ENCODE peak calls at places on chromosome 15, in five cellular contexts. One of them, this sample, is unnamed. For H3K9me3, the result is how much of the 10 kb centered on the place peaks cover.

GRCh38 chr15:78808550-78808949 is 2.7 kb downstream of the ADAMTS7 start:
- DNase-seq in transverse colon: no peak
- DNase-seq in uterus: no peak
- DNase-seq in adrenal gland: peak
- DNase-seq in HCT116: peak
- DNase-seq in this sample: peak

GRCh38 chr15:74213858-74214284 is 11.3 kb upstream of the STRA6 start:
- DNase-seq in transverse colon: no peak
- DNase-seq in uterus: no peak
- DNase-seq in adrenal gland: no peak
- DNase-seq in HCT116: no peak
- DNase-seq in this sample: no peak

GRCh38 chr15:63755162-63755561 is 78.6 kb downstream of the HERC1 start:
- DNase-seq in transverse colon: no peak
- DNase-seq in uterus: no peak
- DNase-seq in adrenal gland: no peak
- DNase-seq in HCT116: no peak
- DNase-seq in this sample: no peak

GRCh38 chr15:96121521-96121920 is 209.0 kb upstream of the NR2F2 start:
- DNase-seq in transverse colon: no peak
- DNase-seq in uterus: no peak
- DNase-seq in adrenal gland: no peak
- DNase-seq in HCT116: no peak
- DNase-seq in this sample: no peak

GRCh38 chr15:59244337-59244736 is 37.7 kb downstream of the LDHAL6B start:
- DNase-seq in transverse colon: no peak
- DNase-seq in uterus: no peak
- DNase-seq in adrenal gland: no peak
- DNase-seq in HCT116: no peak
- DNase-seq in this sample: no peak

GRCh38 chr15:90095521-90095959 is 6.7 kb downstream of the IDH2 start:
- DNase-seq in transverse colon: no peak
- DNase-seq in uterus: no peak
- DNase-seq in adrenal gland: no peak
- DNase-seq in HCT116: no peak
- DNase-seq in this sample: no peak

GRCh38 chr15:62962101-62962995 is 80.2 kb upstream of the TPM1 start:
- DNase-seq in transverse colon: no peak
- DNase-seq in uterus: no peak
- DNase-seq in adrenal gland: no peak
- DNase-seq in HCT116: no peak
- DNase-seq in this sample: no peak

GRCh38 chr15:63240136-63240535 is 37.3 kb upstream of the APH1B start:
- DNase-seq in transverse colon: no peak
- DNase-seq in uterus: no peak
- DNase-seq in adrenal gland: no peak
- DNase-seq in HCT116: no peak
- DNase-seq in this sample: no peak

GRCh38 chr15:71761649-71762048 is 48.7 kb upstream of the NR2E3 start:
- DNase-seq in transverse colon: peak
- DNase-seq in uterus: no peak
- DNase-seq in adrenal gland: peak
- DNase-seq in HCT116: peak
- DNase-seq in this sample: peak

GRCh38 chr15:78372880-78373279 is 32.7 kb downstream of the CRABP1 start:
- DNase-seq in transverse colon: peak
- DNase-seq in uterus: no peak
- DNase-seq in adrenal gland: no peak
- DNase-seq in HCT116: peak
- DNase-seq in this sample: no peak

GRCh38 chr15:75712668-75713337 is at the start of gene CSPG4:
- DNase-seq in transverse colon: peak
- DNase-seq in uterus: peak
- DNase-seq in adrenal gland: no peak
- DNase-seq in HCT116: no peak
- DNase-seq in this sample: peak

DNA sequence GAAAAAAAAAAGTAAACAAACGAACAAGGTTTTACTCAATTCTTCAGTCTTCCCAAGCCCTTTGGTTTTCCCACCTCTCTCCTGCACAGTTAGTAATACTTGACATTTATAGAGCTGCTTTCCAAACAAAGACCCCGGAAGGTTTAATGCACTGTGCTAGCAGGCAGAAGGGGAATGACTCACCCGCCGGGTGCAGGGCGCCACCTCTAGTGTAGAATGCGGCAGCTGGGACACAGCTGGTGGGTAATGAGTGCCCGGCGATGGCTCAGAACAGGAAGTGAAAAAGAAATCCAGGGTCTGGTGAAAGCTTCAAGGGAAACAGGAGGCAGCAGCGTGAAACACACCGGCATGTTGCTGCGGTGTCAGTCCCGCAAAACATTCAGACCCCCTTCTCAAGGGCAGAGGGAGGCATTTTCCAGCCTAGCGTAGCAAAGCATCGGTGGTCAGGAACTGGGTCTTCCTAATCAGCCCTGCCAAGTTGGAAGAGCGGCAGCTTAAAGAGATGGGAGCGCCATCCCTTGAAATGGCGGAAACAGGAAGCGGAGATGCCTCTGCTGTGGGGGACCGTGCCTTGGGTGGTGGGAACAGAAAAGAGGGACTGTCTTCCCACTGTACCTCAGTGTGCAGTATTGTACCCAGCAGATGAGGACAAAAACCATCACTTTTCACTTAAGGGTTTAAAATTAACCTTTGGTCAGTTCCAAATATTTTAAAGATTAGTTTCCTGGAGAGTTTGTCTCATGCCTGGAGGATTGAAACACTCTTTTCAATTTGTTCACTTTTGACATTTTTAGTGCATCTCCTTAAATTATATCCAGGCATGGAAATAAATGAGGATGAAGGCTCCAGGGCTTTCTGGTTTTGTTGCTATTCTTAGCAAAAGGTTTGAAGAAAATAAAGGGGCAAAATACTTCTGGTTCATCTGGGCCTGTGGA is 160.8 kb upstream of the MCTP2 start:
- DNase-seq in transverse colon: peak
- DNase-seq in uterus: peak
- DNase-seq in adrenal gland: no peak
- DNase-seq in HCT116: no peak
- DNase-seq in this sample: no peak
- TF ChIP-seq CTCF in transverse colon: no peak
- TF ChIP-seq CTCF in uterus: no peak
- TF ChIP-seq CTCF in adrenal gland: no peak
- TF ChIP-seq CTCF in HCT116: no peak
- TF ChIP-seq CTCF in this sample: no peak

GRCh38 chr15:23472033-23472432 is 25.0 kb upstream of the GOLGA6L2 start:
- DNase-seq in transverse colon: no peak
- DNase-seq in uterus: no peak
- DNase-seq in adrenal gland: no peak
- DNase-seq in HCT116: no peak
- DNase-seq in this sample: no peak
- H3K9me3 ChIP-seq in transverse colon: under half
- H3K9me3 ChIP-seq in uterus: under half
- H3K9me3 ChIP-seq in adrenal gland: under half
- H3K9me3 ChIP-seq in HCT116: under half
- H3K9me3 ChIP-seq in this sample: under half

GRCh38 chr15:100900895-100901169 is 18.3 kb upstream of the LRRK1 start:
- DNase-seq in transverse colon: no peak
- DNase-seq in uterus: no peak
- DNase-seq in adrenal gland: no peak
- DNase-seq in HCT116: no peak
- DNase-seq in this sample: no peak

GRCh38 chr15:100903191-100903590 is 16.0 kb upstream of the LRRK1 start:
- DNase-seq in transverse colon: no peak
- DNase-seq in uterus: no peak
- DNase-seq in adrenal gland: no peak
- DNase-seq in HCT116: no peak
- DNase-seq in this sample: no peak

GRCh38 chr15:100901296-100901695 is 17.9 kb upstream of the LRRK1 start:
- DNase-seq in transverse colon: no peak
- DNase-seq in uterus: no peak
- DNase-seq in adrenal gland: no peak
- DNase-seq in HCT116: no peak
- DNase-seq in this sample: no peak

GRCh38 chr15:100901702-100902435 is 17.3 kb upstream of the LRRK1 start:
- DNase-seq in transverse colon: no peak
- DNase-seq in uterus: no peak
- DNase-seq in adrenal gland: no peak
- DNase-seq in HCT116: no peak
- DNase-seq in this sample: no peak

GRCh38 chr15:100902436-100903190 is 16.5 kb upstream of the LRRK1 start:
- DNase-seq in transverse colon: peak
- DNase-seq in uterus: peak
- DNase-seq in adrenal gland: peak
- DNase-seq in HCT116: no peak
- DNase-seq in this sample: peak
- TF ChIP-seq POLR2A in transverse colon: no peak
- TF ChIP-seq POLR2A in uterus: no peak
- TF ChIP-seq POLR2A in adrenal gland: no peak
- TF ChIP-seq POLR2A in HCT116: no peak
- TF ChIP-seq POLR2A in this sample: no peak

DNA sequence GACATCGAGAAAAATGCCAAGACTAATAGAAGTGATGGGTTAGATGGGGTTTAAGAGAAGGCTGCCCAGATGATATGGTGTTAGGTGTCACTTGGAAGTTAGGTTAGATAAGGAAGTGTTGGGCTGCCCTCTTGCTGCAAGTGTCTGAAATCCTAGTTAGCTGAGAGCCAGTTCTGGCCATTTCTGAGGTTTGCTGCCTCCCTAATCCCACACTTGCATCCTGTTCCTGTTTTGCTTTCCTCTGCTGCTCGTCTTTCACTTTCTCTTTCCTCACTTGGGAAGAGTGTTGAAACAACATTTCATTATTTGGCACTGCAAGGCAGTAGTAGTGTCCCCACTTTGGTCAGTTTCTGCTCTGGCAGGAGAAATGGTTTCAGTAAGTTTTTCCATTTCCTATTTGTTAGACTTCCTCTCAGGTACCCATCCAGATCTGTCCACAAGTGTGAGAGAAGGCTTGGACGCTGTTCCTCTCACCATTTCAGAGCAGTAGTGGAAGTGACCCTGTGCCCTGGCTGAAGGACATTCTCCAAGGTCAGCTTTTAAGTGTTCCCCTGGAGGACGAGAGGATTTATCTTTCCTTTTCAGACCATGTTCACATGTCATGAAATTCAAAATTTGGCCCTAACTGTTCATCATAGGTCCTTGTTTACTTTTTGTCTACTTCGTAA is 93.3 kb downstream of the ADAMTSL3 start:
- DNase-seq in transverse colon: no peak
- DNase-seq in uterus: peak
- DNase-seq in adrenal gland: peak
- DNase-seq in HCT116: peak
- DNase-seq in this sample: no peak
- TF ChIP-seq CTCF in transverse colon: peak
- TF ChIP-seq CTCF in uterus: peak
- TF ChIP-seq CTCF in adrenal gland: no peak
- TF ChIP-seq CTCF in HCT116: peak
- TF ChIP-seq CTCF in this sample: peak

DNA sequence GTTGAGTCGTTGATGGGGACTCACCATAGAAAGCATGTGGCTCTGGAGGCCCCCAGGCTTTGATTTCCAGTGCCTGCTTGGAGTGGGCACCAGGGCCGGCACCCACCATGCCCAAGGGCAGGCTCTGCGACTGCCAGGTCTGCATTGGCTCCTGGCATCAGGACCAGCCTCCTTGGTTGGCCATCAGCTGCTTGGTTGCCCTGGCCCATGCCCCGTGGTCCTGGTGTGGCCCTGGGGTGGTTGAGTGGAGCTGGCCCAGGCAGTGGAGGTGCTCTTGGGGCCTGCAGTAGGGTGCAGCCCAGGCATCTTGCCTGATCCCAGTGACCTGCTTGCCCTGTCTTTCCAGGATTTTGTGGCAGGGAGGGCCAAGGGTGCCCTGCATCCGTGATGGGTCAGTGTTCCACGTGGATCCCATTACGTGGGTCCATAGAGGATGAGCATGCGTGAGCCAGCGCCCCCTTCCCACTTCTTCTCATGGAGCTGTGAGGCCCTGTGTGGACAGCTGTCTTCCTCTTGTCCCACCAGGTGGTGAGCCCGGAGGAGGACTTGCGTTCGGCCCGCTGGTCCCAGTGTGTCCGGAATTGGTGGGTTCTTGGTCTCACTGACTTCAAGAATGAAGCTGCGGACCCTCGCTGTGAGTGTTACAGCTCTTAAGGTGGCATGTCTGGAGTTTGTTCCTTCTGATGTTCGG is 187.0 kb downstream of the UBE3A start:
- DNase-seq in transverse colon: peak
- DNase-seq in uterus: peak
- DNase-seq in adrenal gland: no peak
- DNase-seq in HCT116: no peak
- DNase-seq in this sample: no peak
- H3K9me3 ChIP-seq in transverse colon: under half
- H3K9me3 ChIP-seq in uterus: under half
- H3K9me3 ChIP-seq in adrenal gland: under half
- H3K9me3 ChIP-seq in HCT116: under half
- H3K9me3 ChIP-seq in this sample: under half

GRCh38 chr15:67076147-67076843 is 10.9 kb downstream of the SMAD3 start:
- DNase-seq in transverse colon: no peak
- DNase-seq in uterus: no peak
- DNase-seq in adrenal gland: no peak
- DNase-seq in HCT116: peak
- DNase-seq in this sample: no peak
- TF ChIP-seq POLR2A in transverse colon: no peak
- TF ChIP-seq POLR2A in uterus: no peak
- TF ChIP-seq POLR2A in adrenal gland: no peak
- TF ChIP-seq POLR2A in HCT116: no peak
- TF ChIP-seq POLR2A in this sample: no peak

GRCh38 chr15:91099616-91100560 is at the start of gene SV2B:
- DNase-seq in transverse colon: no peak
- DNase-seq in uterus: no peak
- DNase-seq in adrenal gland: peak
- DNase-seq in HCT116: no peak
- DNase-seq in this sample: peak
- TF ChIP-seq CTCF in transverse colon: no peak
- TF ChIP-seq CTCF in uterus: no peak
- TF ChIP-seq CTCF in adrenal gland: no peak
- TF ChIP-seq CTCF in HCT116: no peak
- TF ChIP-seq CTCF in this sample: peak

This sample was measured in heart left ventricle.